ENCODE peak calls at places on chromosomes 7 and 10, in seven cellular contexts. One of them, this sample, is unnamed. For H3K9me3, the result is how much of the 10 kb centered on the place peaks cover.

GRCh38 chr7:100506356-100506930 is 22.7 kb downstream of the NYAP1 start:
- DNase-seq in A549: no peak
- DNase-seq in tibial nerve: no peak
- DNase-seq in sigmoid colon: no peak
- DNase-seq in psoas muscle: no peak
- DNase-seq in tibial artery: no peak
- DNase-seq in body of pancreas: no peak
- DNase-seq in this sample: no peak

GRCh38 chr10:122543676-122544075 is 16.9 kb upstream of the DMBT1 start:
- DNase-seq in A549: no peak
- DNase-seq in tibial nerve: no peak
- DNase-seq in sigmoid colon: no peak
- DNase-seq in psoas muscle: no peak
- DNase-seq in tibial artery: no peak
- DNase-seq in body of pancreas: no peak
- DNase-seq in this sample: no peak

GRCh38 chr7:139884441-139884840 is 55.4 kb downstream of the TBXAS1 start:
- DNase-seq in A549: no peak
- DNase-seq in tibial nerve: no peak
- DNase-seq in sigmoid colon: no peak
- DNase-seq in psoas muscle: no peak
- DNase-seq in tibial artery: no peak
- DNase-seq in body of pancreas: no peak
- DNase-seq in this sample: no peak

GRCh38 chr10:98259606-98260319 is 8.2 kb downstream of the LOXL4 start:
- DNase-seq in A549: no peak
- DNase-seq in tibial nerve: no peak
- DNase-seq in sigmoid colon: no peak
- DNase-seq in psoas muscle: no peak
- DNase-seq in tibial artery: no peak
- DNase-seq in body of pancreas: no peak
- DNase-seq in this sample: no peak

GRCh38 chr7:133091943-133092464 is 10.1 kb upstream of the CHCHD3 start:
- DNase-seq in A549: no peak
- DNase-seq in tibial nerve: no peak
- DNase-seq in sigmoid colon: no peak
- DNase-seq in psoas muscle: no peak
- DNase-seq in tibial artery: no peak
- DNase-seq in body of pancreas: no peak
- DNase-seq in this sample: no peak

GRCh38 chr10:8404721-8405120 is 350.2 kb downstream of the GATA3 start:
- DNase-seq in A549: no peak
- DNase-seq in tibial nerve: no peak
- DNase-seq in sigmoid colon: no peak
- DNase-seq in psoas muscle: no peak
- DNase-seq in tibial artery: no peak
- DNase-seq in body of pancreas: no peak
- DNase-seq in this sample: peak

GRCh38 chr10:113767222-113767621 is 15.7 kb downstream of the PLEKHS1 start:
- DNase-seq in A549: no peak
- DNase-seq in tibial nerve: no peak
- DNase-seq in sigmoid colon: no peak
- DNase-seq in psoas muscle: no peak
- DNase-seq in tibial artery: no peak
- DNase-seq in body of pancreas: no peak
- DNase-seq in this sample: no peak

GRCh38 chr7:101927389-101928306 is 110.2 kb downstream of the CUX1 start:
- DNase-seq in A549: no peak
- DNase-seq in tibial nerve: no peak
- DNase-seq in sigmoid colon: peak
- DNase-seq in psoas muscle: no peak
- DNase-seq in tibial artery: no peak
- DNase-seq in body of pancreas: no peak
- DNase-seq in this sample: no peak

GRCh38 chr7:15916666-15917388 is 230.3 kb upstream of the MEOX2 start:
- DNase-seq in A549: no peak
- DNase-seq in tibial nerve: no peak
- DNase-seq in sigmoid colon: no peak
- DNase-seq in psoas muscle: no peak
- DNase-seq in tibial artery: no peak
- DNase-seq in body of pancreas: no peak
- DNase-seq in this sample: no peak

GRCh38 chr7:45702751-45703150 is 128.6 kb downstream of the ADCY1 start:
- DNase-seq in A549: no peak
- DNase-seq in tibial nerve: no peak
- DNase-seq in sigmoid colon: no peak
- DNase-seq in psoas muscle: no peak
- DNase-seq in tibial artery: no peak
- DNase-seq in body of pancreas: no peak
- DNase-seq in this sample: no peak

GRCh38 chr7:141362580-141363435 is 188.4 kb upstream of the AGK start:
- DNase-seq in A549: peak
- DNase-seq in tibial nerve: no peak
- DNase-seq in sigmoid colon: no peak
- DNase-seq in psoas muscle: no peak
- DNase-seq in tibial artery: no peak
- DNase-seq in body of pancreas: no peak
- DNase-seq in this sample: no peak

GRCh38 chr10:12594448-12594944 is 245.1 kb downstream of the CAMK1D start:
- DNase-seq in A549: no peak
- DNase-seq in tibial nerve: no peak
- DNase-seq in sigmoid colon: no peak
- DNase-seq in psoas muscle: no peak
- DNase-seq in tibial artery: no peak
- DNase-seq in body of pancreas: no peak
- DNase-seq in this sample: no peak

GRCh38 chr10:100006241-100006886 is 3.4 kb downstream of the DNMBP start:
- DNase-seq in A549: peak
- DNase-seq in tibial nerve: no peak
- DNase-seq in sigmoid colon: peak
- DNase-seq in psoas muscle: no peak
- DNase-seq in tibial artery: no peak
- DNase-seq in body of pancreas: peak
- DNase-seq in this sample: no peak

DNA sequence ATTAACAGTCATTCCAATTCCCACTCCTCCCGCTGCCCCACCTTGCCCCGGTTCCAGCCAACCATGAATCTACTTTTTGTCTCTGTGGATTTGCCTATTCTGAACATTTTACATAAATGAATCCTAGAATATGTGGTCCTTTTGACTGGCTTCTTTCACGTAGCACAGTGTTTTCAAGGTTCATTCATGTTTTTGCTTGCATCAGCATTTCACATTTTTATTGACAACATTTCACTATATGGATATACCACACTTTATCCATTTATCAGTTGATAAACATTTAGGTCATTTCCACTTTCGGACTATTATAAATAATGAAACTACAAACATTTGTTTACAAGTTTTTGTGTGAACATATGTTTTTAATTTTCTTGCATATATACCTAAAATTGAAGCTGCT is 182.0 kb downstream of the ZNF248 start:
- DNase-seq in A549: no peak
- DNase-seq in tibial nerve: no peak
- DNase-seq in sigmoid colon: no peak
- DNase-seq in psoas muscle: no peak
- DNase-seq in tibial artery: no peak
- DNase-seq in body of pancreas: no peak
- DNase-seq in this sample: no peak
- H3K9me3 ChIP-seq in A549: under half
- H3K9me3 ChIP-seq in tibial nerve: under half
- H3K9me3 ChIP-seq in sigmoid colon: under half
- H3K9me3 ChIP-seq in psoas muscle: under half
- H3K9me3 ChIP-seq in tibial artery: under half
- H3K9me3 ChIP-seq in body of pancreas: under half
- H3K9me3 ChIP-seq in this sample: under half

DNA sequence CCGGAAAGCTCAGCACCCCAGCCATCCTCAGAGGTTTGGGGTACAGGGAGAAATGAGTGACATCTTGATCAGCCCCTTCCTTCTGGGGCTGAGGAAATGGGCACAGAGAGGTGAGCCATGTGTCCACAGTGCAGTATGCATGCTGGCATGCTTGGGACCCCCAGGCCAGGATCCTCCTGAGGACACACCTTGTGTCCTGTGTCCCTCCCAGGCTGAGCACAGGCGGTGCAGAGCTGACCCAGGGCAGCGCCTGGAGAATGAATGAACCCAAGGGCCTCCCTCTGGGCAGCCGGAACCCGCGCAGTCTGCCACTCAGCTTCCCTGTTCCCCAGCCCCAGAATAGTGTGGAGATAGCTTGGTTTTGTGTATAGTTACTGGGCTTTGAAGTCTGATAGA is 118.8 kb downstream of the ZMIZ1 start:
- DNase-seq in A549: no peak
- DNase-seq in tibial nerve: no peak
- DNase-seq in sigmoid colon: no peak
- DNase-seq in psoas muscle: no peak
- DNase-seq in tibial artery: no peak
- DNase-seq in body of pancreas: no peak
- DNase-seq in this sample: no peak
- H3K27ac ChIP-seq in A549: peak
- H3K27ac ChIP-seq in tibial nerve: peak
- H3K27ac ChIP-seq in sigmoid colon: no peak
- H3K27ac ChIP-seq in psoas muscle: no peak
- H3K27ac ChIP-seq in tibial artery: no peak
- H3K27ac ChIP-seq in body of pancreas: peak
- H3K27ac ChIP-seq in this sample: no peak

GRCh38 chr10:110871236-110872084 is at the start of gene PDCD4:
- DNase-seq in A549: peak
- DNase-seq in tibial nerve: peak
- DNase-seq in sigmoid colon: peak
- DNase-seq in psoas muscle: peak
- DNase-seq in tibial artery: peak
- DNase-seq in body of pancreas: peak
- DNase-seq in this sample: peak

GRCh38 chr10:110870823-110871235 is 899 bp upstream of the PDCD4 start:
- DNase-seq in A549: no peak
- DNase-seq in tibial nerve: no peak
- DNase-seq in sigmoid colon: no peak
- DNase-seq in psoas muscle: peak
- DNase-seq in tibial artery: no peak
- DNase-seq in body of pancreas: peak
- DNase-seq in this sample: no peak

GRCh38 chr10:110872984-110873569 is 1.3 kb downstream of the PDCD4 start:
- DNase-seq in A549: no peak
- DNase-seq in tibial nerve: no peak
- DNase-seq in sigmoid colon: no peak
- DNase-seq in psoas muscle: no peak
- DNase-seq in tibial artery: no peak
- DNase-seq in body of pancreas: no peak
- DNase-seq in this sample: no peak

GRCh38 chr10:110873951-110874350 is 2.2 kb downstream of the PDCD4 start:
- DNase-seq in A549: no peak
- DNase-seq in tibial nerve: no peak
- DNase-seq in sigmoid colon: no peak
- DNase-seq in psoas muscle: no peak
- DNase-seq in tibial artery: no peak
- DNase-seq in body of pancreas: peak
- DNase-seq in this sample: no peak

DNA sequence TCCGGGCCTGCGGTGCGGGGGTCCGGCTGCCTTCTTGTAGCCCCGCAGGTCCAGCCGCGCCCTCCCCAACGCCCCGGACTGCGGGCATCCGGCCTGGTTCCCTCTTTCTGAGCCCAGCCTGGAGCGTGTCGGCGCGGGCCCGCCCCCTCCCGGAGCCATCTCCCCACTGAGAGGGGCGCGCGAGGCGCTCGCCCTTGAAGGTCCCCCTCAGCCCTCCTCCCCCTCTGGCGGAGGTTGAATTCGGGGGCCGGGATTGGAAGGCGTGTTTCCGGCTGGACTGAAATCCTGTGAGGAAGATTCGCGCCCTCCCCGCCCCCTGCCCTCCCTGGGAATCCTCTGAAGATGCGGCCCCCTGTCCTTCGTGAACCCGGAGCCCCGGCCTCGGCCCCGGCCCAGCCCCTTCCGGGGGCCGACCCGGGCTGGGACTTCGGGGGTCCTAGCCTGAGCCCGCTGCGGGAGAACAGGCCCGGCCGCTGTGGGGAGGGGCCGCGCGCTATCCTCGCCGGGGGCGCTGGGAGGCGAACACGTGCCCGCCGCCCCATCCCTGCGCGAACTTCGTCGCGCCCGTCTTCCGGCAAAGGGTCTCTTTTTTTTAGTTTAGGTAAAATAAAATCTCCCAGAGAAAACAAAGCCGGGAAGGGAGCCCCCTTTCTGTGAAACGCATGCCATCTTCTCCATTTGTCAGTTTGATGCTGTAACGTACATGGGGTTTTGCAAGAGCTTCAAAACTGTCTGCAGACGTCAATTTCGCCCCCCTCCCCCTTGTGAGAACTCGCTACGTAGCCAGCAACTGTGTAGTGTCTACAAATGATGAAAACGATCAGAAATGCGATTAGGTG is 636 bp downstream of the PDCD4 start:
- DNase-seq in A549: peak
- DNase-seq in tibial nerve: peak
- DNase-seq in sigmoid colon: peak
- DNase-seq in psoas muscle: peak
- DNase-seq in tibial artery: peak
- DNase-seq in body of pancreas: peak
- DNase-seq in this sample: peak
- TF ChIP-seq CTCF in A549: peak
- TF ChIP-seq CTCF in tibial nerve: peak
- TF ChIP-seq CTCF in sigmoid colon: no peak
- TF ChIP-seq CTCF in psoas muscle: no peak
- TF ChIP-seq CTCF in tibial artery: no peak
- TF ChIP-seq CTCF in body of pancreas: no peak
- TF ChIP-seq CTCF in this sample: peak

GRCh38 chr10:72981028-72981881 is 26.6 kb upstream of the PLA2G12B start:
- DNase-seq in A549: no peak
- DNase-seq in tibial nerve: no peak
- DNase-seq in sigmoid colon: no peak
- DNase-seq in psoas muscle: no peak
- DNase-seq in tibial artery: no peak
- DNase-seq in body of pancreas: no peak
- DNase-seq in this sample: no peak

GRCh38 chr10:72976886-72977285 is 22.3 kb upstream of the PLA2G12B start:
- DNase-seq in A549: no peak
- DNase-seq in tibial nerve: no peak
- DNase-seq in sigmoid colon: no peak
- DNase-seq in psoas muscle: no peak
- DNase-seq in tibial artery: no peak
- DNase-seq in body of pancreas: no peak
- DNase-seq in this sample: no peak

GRCh38 chr10:72981882-72982529 is 27.4 kb upstream of the PLA2G12B start:
- DNase-seq in A549: no peak
- DNase-seq in tibial nerve: no peak
- DNase-seq in sigmoid colon: no peak
- DNase-seq in psoas muscle: no peak
- DNase-seq in tibial artery: no peak
- DNase-seq in body of pancreas: no peak
- DNase-seq in this sample: no peak

GRCh38 chr10:72979709-72980108 is 25.1 kb upstream of the PLA2G12B start:
- DNase-seq in A549: no peak
- DNase-seq in tibial nerve: no peak
- DNase-seq in sigmoid colon: no peak
- DNase-seq in psoas muscle: no peak
- DNase-seq in tibial artery: no peak
- DNase-seq in body of pancreas: no peak
- DNase-seq in this sample: no peak

DNA sequence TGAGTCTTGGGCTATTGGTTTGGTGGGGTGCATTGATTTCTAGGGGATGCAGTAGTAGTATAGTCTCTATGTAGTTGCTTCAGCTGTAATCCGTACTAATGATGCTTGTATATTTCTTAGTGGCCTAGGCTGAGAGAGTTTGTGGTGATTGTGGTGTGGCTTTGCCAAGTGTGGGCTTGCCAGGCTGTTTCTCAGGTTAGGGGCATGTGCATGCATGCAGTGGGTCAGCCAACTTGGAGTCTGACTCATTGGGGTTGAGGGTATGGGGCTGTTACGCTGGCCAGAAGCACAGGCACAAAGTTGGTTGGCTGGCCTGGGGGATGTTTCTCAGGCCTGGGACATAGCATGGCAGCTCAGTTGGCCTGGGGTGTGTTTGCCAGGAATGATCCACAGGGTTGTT is 25.7 kb upstream of the PLA2G12B start:
- DNase-seq in A549: no peak
- DNase-seq in tibial nerve: no peak
- DNase-seq in sigmoid colon: no peak
- DNase-seq in psoas muscle: no peak
- DNase-seq in tibial artery: no peak
- DNase-seq in body of pancreas: no peak
- DNase-seq in this sample: no peak
- H3K9me3 ChIP-seq in A549: under half
- H3K9me3 ChIP-seq in tibial nerve: half or more
- H3K9me3 ChIP-seq in sigmoid colon: under half
- H3K9me3 ChIP-seq in psoas muscle: under half
- H3K9me3 ChIP-seq in tibial artery: under half
- H3K9me3 ChIP-seq in body of pancreas: under half
- H3K9me3 ChIP-seq in this sample: half or more

This sample was measured in CD4-positive, alpha-beta T cell.